ENCODE peak calls at places on chromosome 16, in five cellular contexts. S, W, I, U and H are unnamed samples.

GRCh38 chr16:85646976-85647375 is 33.9 kb downstream of the GSE1 start:
- DNase-seq in S (no peak), W (no peak), I (no peak), U (no peak), H (no peak)

GRCh38 chr16:53784312-53784711 is 80.4 kb downstream of the FTO start:
- DNase-seq in S (no peak), W (no peak), I (no peak), U (no peak), H (no peak)

GRCh38 chr16:50530277-50531236 is 17.6 kb upstream of the NKD1 start:
- DNase-seq in S (peak), W (no peak), I (no peak), U (no peak), H (no peak)

GRCh38 chr16:12113581-12114375 is 137.2 kb downstream of the SNX29 start:
- DNase-seq in S (no peak), W (no peak), I (no peak), U (no peak), H (peak)

GRCh38 chr16:66858740-66859396 is 14.7 kb downstream of the CA7 start:
- DNase-seq in S (peak), W (no peak), I (no peak), U (no peak), H (no peak)

GRCh38 chr16:47018223-47018891 is 44.9 kb upstream of the DNAJA2 start:
- DNase-seq in S (peak), W (no peak), I (no peak), U (no peak), H (no peak)

GRCh38 chr16:87271256-87271655 is 45.9 kb downstream of the C16orf95 start:
- DNase-seq in S (no peak), W (no peak), I (no peak), U (no peak), H (no peak)

GRCh38 chr16:26709175-26709574 is 357.6 kb upstream of the C16orf82 start:
- DNase-seq in S (no peak), W (no peak), I (no peak), U (no peak), H (no peak)

GRCh38 chr16:3580686-3581085 is 3.5 kb upstream of the NLRC3 start:
- DNase-seq in S (peak), W (no peak), I (no peak), U (no peak), H (no peak)

GRCh38 chr16:56936950-56937349 is 5.0 kb downstream of the HERPUD1 start:
- DNase-seq in S (no peak), W (no peak), I (no peak), U (no peak), H (no peak)

GRCh38 chr16:51159296-51159695 is 8.2 kb upstream of the SALL1 start:
- DNase-seq in S (no peak), W (no peak), I (no peak), U (no peak), H (no peak)

GRCh38 chr16:85417156-85417860 is 195.8 kb upstream of the GSE1 start:
- DNase-seq in S (peak), W (no peak), I (no peak), U (no peak), H (peak)

GRCh38 chr16:75647138-75647491 is 350 bp downstream of the KARS1 start:
- DNase-seq in S (no peak), W (no peak), I (no peak), U (no peak), H (no peak)

GRCh38 chr16:89256651-89257254 is 39.2 kb downstream of the ZNF778 start:
- DNase-seq in S (peak), W (peak), I (no peak), U (no peak), H (no peak)

GRCh38 chr16:68247932-68248331 is 2.8 kb downstream of the PLA2G15 start:
- DNase-seq in S (peak), W (no peak), I (no peak), U (no peak), H (no peak)

GRCh38 chr16:67719778-67720144 is 645 bp upstream of the GFOD2 start:
- DNase-seq in S (no peak), W (no peak), I (no peak), U (peak), H (no peak)

GRCh38 chr16:84040823-84041391 is 1.7 kb downstream of the SLC38A8 start:
- DNase-seq in S (no peak), W (no peak), I (no peak), U (peak), H (no peak)

GRCh38 chr16:47057631-47057996 is 84.1 kb upstream of the DNAJA2 start:
- DNase-seq in S (no peak), W (no peak), I (no peak), U (no peak), H (no peak)

GRCh38 chr16:65547799-65548446 is 426.1 kb upstream of the CDH11 start:
- DNase-seq in S (no peak), W (no peak), I (no peak), U (peak), H (no peak)

GRCh38 chr16:4489030-4489429 is 12.8 kb downstream of the HMOX2 start:
- DNase-seq in S (no peak), W (no peak), I (no peak), U (no peak), H (no peak)

GRCh38 chr16:71854369-71854948 is 8.7 kb downstream of the ATXN1L start:
- DNase-seq in S (no peak), W (no peak), I (no peak), U (no peak), H (no peak)

GRCh38 chr16:27429981-27430441 is 28.0 kb downstream of the IL21R start:
- DNase-seq in S (peak), W (no peak), I (no peak), U (no peak), H (peak)

GRCh38 chr16:66984902-66985311 is 3.5 kb upstream of the CES4A start:
- DNase-seq in S (no peak), W (no peak), I (no peak), U (no peak), H (no peak)

GRCh38 chr16:17921357-17921978 is 415.1 kb downstream of the NPIPA8 start:
- DNase-seq in S (peak), W (peak), I (no peak), U (no peak), H (no peak)
- TF ChIP-seq CTCF in S (peak), W (peak), I (no peak), U (peak), H (peak)

GRCh38 chr16:1561266-1561665 is 27.8 kb downstream of the TMEM204 start:
- DNase-seq in S (no peak), W (no peak), I (no peak), U (no peak), H (no peak)

GRCh38 chr16:1563786-1564185 is 30.3 kb downstream of the TMEM204 start:
- DNase-seq in S (no peak), W (no peak), I (no peak), U (no peak), H (no peak)

GRCh38 chr16:1565083-1565805 is 31.8 kb downstream of the TMEM204 start:
- DNase-seq in S (no peak), W (no peak), I (no peak), U (no peak), H (no peak)

GRCh38 chr16:1561836-1562235 is 28.4 kb downstream of the TMEM204 start:
- DNase-seq in S (no peak), W (no peak), I (no peak), U (no peak), H (no peak)

DNA sequence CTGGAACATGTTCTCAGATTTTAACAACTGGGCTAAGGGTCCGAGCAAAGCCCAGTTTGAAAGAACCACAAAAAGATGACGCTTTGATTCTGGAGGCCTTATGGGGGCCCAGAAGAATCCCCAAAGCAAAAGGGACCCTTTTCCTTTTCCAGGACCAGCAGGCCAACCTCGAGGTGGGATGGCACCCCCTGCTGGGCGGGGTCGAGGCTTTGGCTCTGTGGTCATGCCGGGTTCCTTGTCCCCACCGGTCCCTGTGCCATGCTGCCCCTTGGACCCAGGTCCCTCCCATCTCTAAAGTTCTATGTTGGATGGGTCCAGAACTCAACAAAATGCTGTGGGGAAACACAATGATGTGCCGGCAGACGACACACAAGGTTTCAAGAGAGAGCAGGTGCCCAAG is 30.9 kb downstream of the TMEM204 start:
- DNase-seq in S (no peak), W (no peak), I (no peak), U (no peak), H (no peak)
- TF ChIP-seq CTCF in S (peak), W (no peak), I (no peak), U (peak), H (peak)

GRCh38 chr16:31016018-31016417 is 5.6 kb upstream of the STX1B start:
- DNase-seq in S (no peak), W (no peak), I (no peak), U (no peak), H (no peak)
- TF ChIP-seq CTCF in S (no peak), W (no peak), I (no peak), U (no peak), H (peak)

DNA sequence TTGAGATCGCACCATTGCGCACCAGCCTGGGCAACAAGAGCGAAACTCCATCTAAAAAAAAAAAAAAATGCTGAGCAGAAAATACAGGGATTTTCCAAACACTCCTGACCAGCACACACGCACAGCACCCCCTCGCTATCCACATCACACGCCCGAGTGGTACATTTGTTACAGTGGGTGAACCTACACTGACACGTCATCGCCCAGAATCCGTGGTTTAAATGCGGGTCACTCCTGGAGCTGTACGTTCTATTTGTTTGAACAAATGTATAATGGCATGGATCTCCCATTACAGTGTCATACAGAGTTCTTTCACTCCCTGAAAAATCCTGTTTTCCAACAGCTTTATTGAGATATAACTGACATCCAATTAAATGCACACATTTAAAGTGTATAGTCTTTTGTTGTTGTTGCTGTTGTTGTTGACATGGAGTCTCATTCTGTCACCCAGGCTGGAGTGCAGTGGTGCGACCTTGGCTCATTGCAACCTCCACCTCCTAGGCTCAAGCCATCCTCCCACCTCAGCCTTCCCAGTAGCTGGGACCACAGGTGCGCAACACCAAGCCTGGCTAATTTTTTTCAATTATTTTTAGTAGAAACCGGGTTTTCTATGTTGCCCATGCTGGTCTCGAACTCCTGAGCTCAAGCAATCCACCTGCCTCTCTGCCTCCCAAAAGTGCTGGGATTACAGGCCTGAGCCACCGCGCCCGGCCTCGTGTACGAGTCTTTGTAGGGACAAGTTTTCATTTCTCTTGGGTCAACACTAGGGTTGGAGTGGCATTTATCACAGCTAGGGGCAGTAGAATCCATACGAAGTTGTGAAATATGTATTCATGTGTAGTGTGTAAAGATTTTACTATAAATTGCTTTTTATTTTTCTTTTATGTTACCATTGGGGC is 4.4 kb upstream of the CARHSP1 start:
- DNase-seq in S (no peak), W (no peak), I (no peak), U (no peak), H (no peak)
- TF ChIP-seq CTCF in S (no peak), W (no peak), I (no peak), U (peak), H (peak)

DNA sequence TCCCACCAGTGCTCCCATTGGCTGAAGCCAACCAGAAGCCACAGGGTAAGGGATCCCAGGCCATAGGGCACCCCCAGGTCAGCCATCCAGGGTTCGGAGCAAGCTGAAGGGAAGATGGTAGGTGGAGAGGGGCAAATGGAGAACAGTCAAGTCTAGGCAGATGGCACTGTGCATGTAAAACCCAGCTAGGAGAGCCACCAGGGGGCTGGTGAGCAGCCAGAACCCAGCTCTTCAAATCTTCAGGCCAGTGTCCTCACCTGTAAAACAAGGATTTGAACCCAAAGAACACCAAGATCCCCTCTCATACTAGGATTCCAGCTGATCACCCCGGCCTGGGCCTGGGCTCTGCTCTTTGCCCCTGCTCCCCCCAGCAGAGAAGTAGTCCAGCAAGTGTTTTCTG is 43.5 kb downstream of the GINS3 start:
- DNase-seq in S (no peak), W (no peak), I (no peak), U (no peak), H (no peak)
- TF ChIP-seq CTCF in S (no peak), W (no peak), I (no peak), U (no peak), H (no peak)

GRCh38 chr16:23580391-23580790 is 15.7 kb downstream of the NDUFAB1 start:
- DNase-seq in S (no peak), W (no peak), I (no peak), U (no peak), H (no peak)
- TF ChIP-seq CTCF in S (no peak), W (no peak), I (no peak), U (no peak), H (no peak)

DNA sequence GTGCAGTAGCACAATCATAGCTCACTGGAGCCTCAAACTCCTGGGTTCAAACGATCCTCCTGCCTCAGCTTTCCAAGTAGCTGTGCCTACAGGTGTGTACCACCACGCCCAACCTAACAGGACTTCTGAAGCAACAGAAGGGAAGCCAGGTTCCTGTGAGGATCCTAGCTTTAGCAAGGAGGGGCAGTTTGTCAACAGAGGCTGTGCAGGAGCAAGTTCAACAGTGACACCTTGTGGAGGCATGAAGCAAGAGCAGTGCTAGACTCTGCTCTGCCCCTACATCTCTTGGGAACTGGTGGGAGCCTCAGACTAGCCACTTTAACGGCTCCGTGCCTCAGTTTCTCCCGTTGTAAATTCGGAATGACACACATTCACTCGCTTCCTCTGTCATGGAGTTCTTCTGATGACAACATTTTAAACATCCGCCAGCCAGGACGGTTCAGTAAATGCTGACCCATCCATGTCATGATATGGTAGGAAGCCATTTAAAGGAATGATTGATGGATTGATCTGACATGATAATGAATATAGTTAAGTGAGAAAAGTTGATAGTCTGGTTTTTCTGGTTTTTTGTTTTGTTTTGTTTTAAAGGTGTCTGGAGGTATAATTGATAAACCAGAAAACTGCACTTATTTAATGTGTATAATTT is 218.7 kb downstream of the MRTFB start:
- DNase-seq in S (peak), W (no peak), I (no peak), U (no peak), H (no peak)
- TF ChIP-seq CTCF in S (peak), W (peak), I (no peak), U (peak), H (peak)

DNA sequence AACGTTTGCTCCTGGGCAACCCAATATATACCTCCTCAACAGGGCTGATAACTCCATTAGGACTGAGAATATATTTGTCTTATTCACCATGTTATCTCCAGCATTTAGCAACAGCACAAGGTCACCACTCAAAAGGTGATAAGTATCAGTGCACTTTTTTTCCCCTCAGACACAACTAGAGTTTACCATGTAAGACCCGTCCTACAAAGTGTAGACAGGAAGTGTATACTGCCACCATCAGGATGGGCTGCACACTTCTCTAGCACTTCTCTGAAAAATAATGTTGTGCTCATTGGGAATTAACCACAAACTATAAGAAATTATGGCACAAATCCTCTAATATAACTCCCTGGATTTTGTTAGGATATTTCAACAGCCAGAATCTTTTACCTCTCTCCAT is 5.7 kb upstream of the VAT1L start:
- DNase-seq in S (no peak), W (no peak), I (no peak), U (no peak), H (no peak)
- TF ChIP-seq CTCF in S (peak), W (no peak), I (no peak), U (peak), H (no peak)

GRCh38 chr16:14172200-14172805 is 101.2 kb downstream of the MRTFB start:
- DNase-seq in S (no peak), W (no peak), I (no peak), U (peak), H (no peak)

GRCh38 chr16:14164916-14165684 is 94.0 kb downstream of the MRTFB start:
- DNase-seq in S (no peak), W (no peak), I (no peak), U (no peak), H (no peak)

GRCh38 chr16:14168146-14168545 is 97.0 kb downstream of the MRTFB start:
- DNase-seq in S (no peak), W (no peak), I (no peak), U (no peak), H (no peak)
- TF ChIP-seq CTCF in S (no peak), W (no peak), I (no peak), U (no peak), H (no peak)